ENCODE peak calls at places on chromosomes 2 and 18, in eight cellular contexts. K is A549, M is ovary, N is suprapubic skin, Y is sigmoid colon, R is K562, Z is upper lobe of left lung, L is esophagus muscularis mucosa. C is an unnamed sample.

GRCh38 chr2:75064691-75065396 is 106.4 kb downstream of the POLE4 start:
- DNase-seq in K (peak; percentile 42), M (no peak), N (no peak), Y (peak; percentile 65), R (peak; percentile 63), Z (peak; percentile 65), L (no peak), C (peak; percentile 16)

GRCh38 chr2:134338180-134338579 is 84.3 kb downstream of the MGAT5 start:
- DNase-seq in K (no peak), M (no peak), N (no peak), Y (no peak), R (no peak), Z (no peak), L (no peak), C (no peak)

GRCh38 chr18:52236134-52236533 is 103.9 kb upstream of the DCC start:
- DNase-seq in K (no peak), M (no peak), N (no peak), Y (no peak), R (no peak), Z (no peak), L (no peak), C (no peak)

GRCh38 chr2:233074106-233074505 is 14.0 kb downstream of the INPP5D start:
- DNase-seq in K (no peak), M (no peak), N (peak; percentile 71), Y (no peak), R (no peak), Z (no peak), L (no peak), C (no peak)

GRCh38 chr2:23760746-23761145 is 166.2 kb downstream of the ATAD2B start:
- DNase-seq in K (peak; percentile 10), M (no peak), N (no peak), Y (no peak), R (no peak), Z (no peak), L (no peak), C (no peak)

GRCh38 chr18:7038330-7038846 is 79.2 kb downstream of the LAMA1 start:
- DNase-seq in K (no peak), M (peak; percentile 91), N (peak; percentile 95), Y (peak; percentile 96), R (peak; percentile 60), Z (peak; percentile 79), L (no peak), C (peak; percentile 92)

GRCh38 chr18:9153281-9153680 is 16.7 kb downstream of the ANKRD12 start:
- DNase-seq in K (no peak), M (no peak), N (no peak), Y (no peak), R (no peak), Z (no peak), L (no peak), C (no peak)

GRCh38 chr18:67104700-67105284 is 411.7 kb downstream of the DSEL start:
- DNase-seq in K (peak; percentile 1), M (no peak), N (no peak), Y (no peak), R (peak; percentile 2), Z (peak; percentile 61), L (no peak), C (peak; percentile 47)

GRCh38 chr2:217316743-217317142 is 456.9 kb upstream of the TNP1 start:
- DNase-seq in K (no peak), M (no peak), N (no peak), Y (no peak), R (no peak), Z (no peak), L (peak; percentile 31), C (no peak)

GRCh38 chr2:11370377-11371098 is 26.1 kb upstream of the ROCK2 start:
- DNase-seq in K (peak; percentile 77), M (no peak), N (no peak), Y (no peak), R (no peak), Z (no peak), L (no peak), C (no peak)

GRCh38 chr2:208320686-208321085 is 54.6 kb downstream of the PIKFYVE start:
- DNase-seq in K (no peak), M (peak; percentile 42), N (no peak), Y (no peak), R (no peak), Z (no peak), L (no peak), C (peak; percentile 36)

GRCh38 chr18:48781041-48781989 is 169.4 kb downstream of the SMAD7 start:
- DNase-seq in K (no peak), M (peak; percentile 76), N (peak; percentile 90), Y (peak; percentile 88), R (peak; percentile 95), Z (peak; percentile 80), L (peak; percentile 93), C (peak; percentile 58)

GRCh38 chr2:64062840-64063239 is 43.6 kb upstream of the VPS54 start:
- DNase-seq in K (no peak), M (no peak), N (no peak), Y (no peak), R (no peak), Z (peak; percentile 77), L (no peak), C (no peak)

GRCh38 chr2:26273501-26273900 is 28.8 kb downstream of the HADHB start:
- DNase-seq in K (no peak), M (no peak), N (no peak), Y (no peak), R (no peak), Z (no peak), L (no peak), C (no peak)

GRCh38 chr18:22549260-22549937 is 131.7 kb upstream of the CTAGE1 start:
- DNase-seq in K (no peak), M (no peak), N (no peak), Y (no peak), R (no peak), Z (no peak), L (no peak), C (no peak)

GRCh38 chr18:3466051-3466450 is 16.1 kb downstream of the TGIF1 start:
- DNase-seq in K (no peak), M (no peak), N (no peak), Y (no peak), R (no peak), Z (no peak), L (peak; percentile 26), C (no peak)

GRCh38 chr2:189236066-189236465 is 56.5 kb upstream of the COL5A2 start:
- DNase-seq in K (no peak), M (no peak), N (no peak), Y (no peak), R (no peak), Z (no peak), L (no peak), C (no peak)

GRCh38 chr2:177396630-177397460 is 4.3 kb downstream of the AGPS start:
- DNase-seq in K (peak; percentile 37), M (no peak), N (no peak), Y (no peak), R (no peak), Z (no peak), L (no peak), C (no peak)

GRCh38 chr2:156385242-156385641 is 50.9 kb upstream of the GPD2 start:
- DNase-seq in K (no peak), M (no peak), N (no peak), Y (no peak), R (peak; percentile 32), Z (no peak), L (no peak), C (no peak)

GRCh38 chr2:20595439-20596192 is 55.3 kb downstream of the HS1BP3 start:
- DNase-seq in K (no peak), M (peak; percentile 14), N (peak; percentile 72), Y (peak; percentile 68), R (peak; percentile 59), Z (peak; percentile 66), L (no peak), C (no peak)

GRCh38 chr2:100018794-100019193 is 123.6 kb downstream of the AFF3 start:
- DNase-seq in K (no peak), M (no peak), N (no peak), Y (no peak), R (no peak), Z (no peak), L (no peak), C (no peak)

GRCh38 chr2:131801210-131801744 is 273.6 kb downstream of the CCDC74A start:
- DNase-seq in K (no peak), M (no peak), N (no peak), Y (no peak), R (no peak), Z (no peak), L (no peak), C (no peak)

DNA sequence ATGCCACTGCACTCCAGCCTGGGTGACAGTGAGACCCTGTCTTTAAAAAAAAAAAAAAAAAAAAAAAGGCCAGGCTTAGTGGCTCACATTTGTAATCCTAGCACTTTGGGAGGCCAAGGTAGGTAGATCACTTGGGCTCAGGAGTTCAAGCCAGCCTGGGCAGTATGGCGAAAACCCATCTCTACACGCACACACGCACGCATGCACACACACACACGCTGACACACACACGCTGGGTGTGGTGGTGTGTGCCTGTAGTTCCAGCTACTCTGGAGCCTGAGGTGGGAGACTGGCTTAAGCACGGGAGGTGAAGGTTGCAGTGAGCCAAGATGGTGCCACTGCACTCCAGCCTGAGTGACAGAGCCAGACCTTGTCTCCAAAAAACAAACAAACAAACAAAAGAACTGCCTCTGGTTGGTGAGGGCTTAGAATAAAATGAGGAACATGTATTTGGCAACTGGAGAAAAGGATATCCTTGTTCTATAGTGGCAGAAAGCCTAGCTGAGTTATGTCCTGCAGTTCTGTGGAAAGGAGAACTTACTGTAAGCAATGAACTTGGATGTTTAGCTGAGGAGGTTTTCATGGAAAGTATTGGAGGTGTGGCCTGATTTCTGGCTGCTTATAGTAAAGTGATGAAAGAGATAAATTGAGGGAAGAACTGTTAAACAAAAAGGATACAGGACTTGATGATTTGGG is 34.0 kb downstream of the HAT1 start:
- DNase-seq in K (no peak), M (no peak), N (no peak), Y (no peak), R (no peak), Z (no peak), L (no peak), C (no peak)
- H3K27ac ChIP-seq in K (no peak overlapping the region), M (no peak overlapping the region), N (no peak overlapping the region), Y (no peak overlapping the region), R (no peak overlapping the region), Z (peak overlapping the region; percentile 59), L (no peak overlapping the region), C (no peak overlapping the region)

GRCh38 chr2:186256540-186256939 is 229.5 kb upstream of the ZC3H15 start:
- DNase-seq in K (peak; percentile 10), M (no peak), N (no peak), Y (no peak), R (no peak), Z (no peak), L (no peak), C (no peak)
- TF ChIP-seq EP300 in K (no peak), M (no peak), N (no peak), Y (no peak), R (no peak), Z (no peak), L (no peak), C (no peak)

GRCh38 chr2:70301344-70302194 is at the start of gene FAM136A:
- DNase-seq in K (peak; percentile 78), M (peak; percentile 81), N (peak; percentile 91), Y (peak; percentile 91), R (peak; percentile 92), Z (peak; percentile 91), L (peak; percentile 96), C (peak; percentile 57)
- TF ChIP-seq POLR2A in K (peak; percentile 96), M (no peak), N (no peak), Y (no peak), R (peak; percentile 88), Z (peak; percentile 39), L (no peak), C (peak; percentile 20)

DNA sequence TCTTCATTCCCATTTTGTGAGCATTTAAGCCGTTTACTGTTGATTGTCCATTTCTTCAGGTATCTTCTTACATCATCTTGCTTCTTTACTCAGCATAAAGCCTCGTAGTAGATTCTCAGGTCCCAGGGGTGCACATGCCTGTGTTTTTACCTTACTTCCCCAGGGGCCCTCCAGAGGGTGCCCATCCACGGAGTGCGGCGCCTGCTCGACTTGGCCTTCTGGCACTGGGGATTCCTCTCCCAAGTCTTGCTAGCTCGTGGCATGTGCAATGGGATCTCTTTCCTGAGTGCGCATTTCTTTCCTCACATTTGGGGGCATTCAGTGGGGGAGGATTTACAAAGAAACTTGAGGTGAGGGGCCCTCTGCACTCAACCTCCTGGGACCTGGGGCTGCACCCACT is 148.1 kb downstream of the AGAP1 start:
- DNase-seq in K (no peak), M (no peak), N (no peak), Y (no peak), R (no peak), Z (no peak), L (no peak), C (no peak)
- H3K27ac ChIP-seq in K (peak overlapping the region; percentile 59), M (no peak overlapping the region), N (peak overlapping the region; percentile 15), Y (peak overlapping the region; percentile 84), R (no peak overlapping the region), Z (no peak overlapping the region), L (peak overlapping the region; percentile 89), C (peak overlapping the region; percentile 89)

C was measured in tibial nerve.